ENCODE peak calls at places on chromosomes 7 and 10, in nine cellular contexts. C is heart left ventricle, K is neural progenitor cell, I is bronchial epithelial cell, O is A673, A is AG04450, G is mucosa of descending colon, L is right lobe of liver, Q is endothelial cell. F is an unnamed sample.

GRCh38 chr7:17939111-17939669 is 1.1 kb downstream of the SNX13 start:
- DNase-seq in I (peak), O (peak), K (no peak), A (no peak), L (no peak), C (no peak), Q (no peak), G (peak), F (no peak)

GRCh38 chr7:4066626-4067475 is 615.2 kb upstream of the FOXK1 start:
- DNase-seq in Q (no peak), A (no peak), C (no peak), L (no peak), I (no peak), K (peak), G (no peak), O (no peak), F (no peak)

GRCh38 chr7:44377681-44378421 is 52.5 kb upstream of the CAMK2B start:
- DNase-seq in O (no peak), I (peak), Q (no peak), A (no peak), G (no peak), C (no peak), L (no peak), K (no peak), F (no peak)

GRCh38 chr7:107332488-107333269 is 137.2 kb upstream of the GPR22 start:
- DNase-seq in O (no peak), L (no peak), C (no peak), A (no peak), Q (no peak), K (no peak), I (no peak), G (no peak), F (no peak)

GRCh38 chr7:48006866-48007265 is 22.0 kb downstream of the SUN3 start:
- DNase-seq in Q (no peak), L (no peak), C (no peak), A (no peak), I (no peak), G (no peak), K (no peak), O (no peak), F (no peak)

GRCh38 chr10:4677296-4678021 is 148.5 kb upstream of the AKR1E2 start:
- DNase-seq in L (no peak), I (peak), Q (no peak), G (no peak), O (no peak), C (no peak), A (no peak), K (no peak), F (no peak)

GRCh38 chr10:47364366-47364765 is 16.2 kb downstream of the RBP3 start:
- DNase-seq in I (no peak), O (no peak), C (no peak), L (no peak), G (no peak), A (no peak), Q (no peak), K (no peak), F (no peak)

GRCh38 chr7:142797799-142798377 is 27.1 kb downstream of the PRSS2 start:
- DNase-seq in K (peak), A (no peak), I (no peak), C (no peak), O (no peak), G (no peak), Q (no peak), L (no peak), F (no peak)

GRCh38 chr7:134421998-134422397 is 36.9 kb downstream of the AKR1B1 start:
- DNase-seq in A (no peak), L (no peak), C (no peak), G (no peak), I (peak), K (no peak), O (no peak), Q (no peak), F (no peak)

GRCh38 chr10:130472236-130472635 is 336.0 kb downstream of the GLRX3 start:
- DNase-seq in K (no peak), I (no peak), Q (no peak), O (no peak), C (no peak), G (no peak), A (no peak), L (no peak), F (no peak)

GRCh38 chr10:42482411-42482810 is 156.0 kb downstream of the ZNF33B start:
- DNase-seq in K (no peak), G (no peak), L (no peak), Q (no peak), I (no peak), O (no peak), A (no peak), C (no peak), F (no peak)

GRCh38 chr7:117333168-117333567 is 10.3 kb upstream of the WNT2 start:
- DNase-seq in I (no peak), G (no peak), K (no peak), A (no peak), L (no peak), Q (no peak), O (no peak), C (no peak), F (no peak)
- TF ChIP-seq CTCF in I (peak), G (no peak), K (peak), A (no peak), L (no peak), Q (peak), O (no peak), C (no peak), F (no peak)

DNA sequence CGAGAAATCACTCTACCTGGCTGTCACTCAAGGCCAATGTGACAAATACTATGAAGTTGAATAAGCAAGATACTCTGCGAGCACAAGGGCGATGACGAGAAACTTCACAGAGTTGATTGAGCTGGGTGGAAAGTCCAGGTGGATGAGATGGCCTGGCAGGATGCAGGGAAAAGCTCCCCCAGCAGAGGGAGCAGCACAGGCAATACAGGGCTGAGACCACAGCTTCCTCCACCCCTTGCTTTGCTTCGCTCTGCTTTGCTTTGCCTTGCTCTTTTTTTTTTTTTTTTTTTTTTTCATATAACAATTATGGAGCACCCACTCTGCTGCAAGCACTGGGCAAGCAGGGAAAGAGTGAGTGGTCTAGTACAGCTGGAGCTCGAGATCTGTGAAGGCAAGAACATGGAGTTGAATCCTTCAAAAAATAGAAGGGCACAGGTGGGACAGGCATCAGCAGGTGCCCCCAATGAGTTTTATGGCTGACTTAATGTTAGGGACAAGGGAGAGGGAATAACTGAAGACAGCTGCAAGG is 88.3 kb downstream of the CABCOCO1 start:
- DNase-seq in Q (peak), A (peak), C (peak), O (peak), I (peak), G (peak), L (peak), K (peak), F (no peak)
- TF ChIP-seq CTCF in Q (peak), A (peak), C (peak), O (peak), I (peak), G (peak), L (peak), K (peak), F (peak)

GRCh38 chr10:32980558-32981468 is 22.8 kb upstream of the ITGB1 start:
- DNase-seq in A (peak), K (peak), O (peak), L (peak), Q (peak), G (peak), C (peak), I (peak), F (peak)
- TF ChIP-seq CTCF in A (peak), K (no peak), O (no peak), L (no peak), Q (no peak), G (no peak), C (peak), I (no peak), F (no peak)

DNA sequence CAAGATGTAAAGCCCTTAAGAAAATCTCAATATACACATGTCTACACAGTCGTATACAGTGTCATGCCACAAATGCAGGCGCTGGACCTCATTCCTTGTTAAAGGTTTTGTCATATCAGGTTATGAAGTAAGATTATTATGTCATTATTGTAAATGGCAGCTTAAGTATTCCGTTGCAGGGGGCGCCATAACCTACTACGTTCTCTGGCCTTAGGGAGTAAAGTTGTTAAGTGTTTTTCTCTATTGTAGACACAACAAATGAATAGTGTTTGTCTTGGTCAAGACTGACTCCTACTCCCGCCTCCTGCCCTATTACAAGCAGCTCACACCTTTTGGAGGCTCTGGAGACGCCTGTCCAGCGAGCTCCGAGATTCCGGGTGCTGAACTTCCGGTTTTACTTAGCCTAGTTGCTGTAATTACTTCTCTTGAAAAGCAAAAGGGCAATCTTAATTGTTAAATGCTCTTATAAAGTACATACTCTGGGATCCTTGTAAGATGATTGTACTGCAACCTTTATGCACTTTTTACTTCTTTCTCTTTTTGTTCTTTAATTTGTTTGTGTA is 984 bp downstream of the GATAD1 start:
- DNase-seq in L (peak), O (peak), G (peak), Q (peak), K (peak), I (peak), C (no peak), A (no peak), F (no peak)
- TF ChIP-seq CTCF in L (peak), O (peak), G (no peak), Q (no peak), K (peak), I (peak), C (peak), A (peak), F (peak)

GRCh38 chr7:37826825-37827224 is 21.6 kb upstream of the NME8 start:
- DNase-seq in G (no peak), A (no peak), K (no peak), I (no peak), L (no peak), Q (no peak), C (no peak), O (no peak), F (no peak)

GRCh38 chr7:37831214-37831613 is 17.2 kb upstream of the NME8 start:
- DNase-seq in C (no peak), L (no peak), Q (no peak), G (no peak), O (no peak), K (peak), I (no peak), A (no peak), F (no peak)

GRCh38 chr7:37833818-37834146 is 14.6 kb upstream of the NME8 start:
- DNase-seq in G (no peak), A (no peak), C (no peak), I (no peak), L (no peak), Q (no peak), O (no peak), K (no peak), F (no peak)

GRCh38 chr7:37833107-37833817 is 15.1 kb upstream of the NME8 start:
- DNase-seq in O (peak), Q (peak), I (peak), A (no peak), L (peak), K (peak), C (peak), G (no peak), F (peak)

DNA sequence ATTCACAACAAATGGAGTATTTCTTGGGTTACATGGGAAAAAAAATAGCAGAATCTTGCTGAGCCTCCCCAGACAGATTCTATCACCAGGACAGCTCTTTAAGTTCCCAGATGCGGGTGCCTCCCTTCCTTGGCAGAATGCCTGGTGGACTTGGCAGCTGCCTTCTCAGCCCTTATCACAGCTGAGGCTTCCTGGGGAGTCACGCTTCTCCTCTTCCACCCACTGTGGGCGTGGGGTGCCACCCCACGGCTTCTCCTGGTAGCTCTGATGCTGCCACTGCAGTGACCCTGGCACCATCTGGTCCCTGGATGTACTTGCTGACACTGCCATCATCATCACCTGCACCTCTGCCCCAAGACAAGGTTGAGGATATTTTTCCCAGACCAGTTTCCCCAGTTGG is 16.2 kb upstream of the NME8 start:
- DNase-seq in O (peak), C (peak), A (no peak), L (peak), G (peak), I (peak), Q (no peak), K (no peak), F (no peak)
- TF ChIP-seq CTCF in O (peak), C (peak), A (no peak), L (no peak), G (no peak), I (peak), Q (no peak), K (no peak), F (peak)

GRCh38 chr10:112687647-112688046 is 240.6 kb downstream of the VTI1A start:
- DNase-seq in O (peak), K (no peak), A (no peak), I (peak), G (no peak), Q (no peak), L (no peak), C (no peak), F (no peak)

DNA sequence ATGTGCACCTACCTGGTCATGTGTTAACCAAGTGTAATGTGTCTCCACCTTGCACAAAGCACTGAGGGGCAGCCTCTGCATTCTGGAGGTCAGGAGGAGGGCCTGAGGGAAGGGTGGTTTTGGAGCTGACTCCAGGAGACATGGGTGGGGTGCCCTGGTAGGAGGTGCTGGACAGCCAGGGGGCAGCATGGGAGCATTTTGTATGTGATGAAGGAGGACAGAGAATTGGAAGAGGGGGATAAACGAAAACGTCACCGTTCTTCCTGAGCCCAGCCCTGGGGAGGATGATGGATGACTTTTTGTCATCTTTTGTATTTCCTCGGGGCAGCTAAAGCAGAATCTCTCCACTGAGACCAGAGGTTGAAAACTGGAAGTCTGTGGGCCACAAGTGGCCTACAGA is 242.3 kb downstream of the VTI1A start:
- DNase-seq in L (peak), I (peak), K (peak), A (no peak), O (peak), Q (peak), G (peak), C (no peak), F (no peak)
- TF ChIP-seq CTCF in L (peak), I (peak), K (peak), A (peak), O (peak), Q (peak), G (no peak), C (peak), F (peak)

GRCh38 chr10:103854687-103855423 is 521 bp downstream of the SH3PXD2A start:
- DNase-seq in K (peak), L (peak), I (no peak), A (no peak), G (peak), O (peak), Q (peak), C (peak), F (no peak)
- TF ChIP-seq CTCF in K (peak), L (no peak), I (peak), A (peak), G (no peak), O (peak), Q (no peak), C (peak), F (no peak)

DNA sequence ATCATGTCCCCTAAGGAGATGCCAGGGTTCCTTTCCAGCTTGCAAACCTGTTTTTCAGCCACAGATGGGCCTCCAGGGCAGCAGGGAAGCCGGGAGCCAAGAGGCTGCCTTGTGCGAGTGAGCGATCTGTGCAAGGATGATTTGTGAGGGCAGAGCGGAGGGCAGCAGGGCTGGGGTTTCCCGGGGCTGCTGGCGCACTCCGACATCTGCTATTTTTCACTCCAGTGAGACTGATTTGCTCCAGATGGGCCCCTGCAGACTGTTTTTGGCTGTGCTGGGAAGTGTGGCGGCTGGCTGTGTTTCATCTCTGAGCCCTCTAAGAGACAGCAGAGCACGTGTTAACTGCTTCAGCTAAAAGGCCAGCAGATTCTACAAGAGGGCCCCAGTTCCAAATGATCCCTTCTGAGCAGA is 466.2 kb downstream of the TYW1 start:
- DNase-seq in C (no peak), G (peak), K (no peak), A (no peak), O (no peak), Q (no peak), I (no peak), L (no peak), F (no peak)
- TF ChIP-seq CTCF in C (no peak), G (no peak), K (no peak), A (no peak), O (no peak), Q (no peak), I (no peak), L (no peak), F (no peak)